ENCODE peak calls at places on chromosomes 16 and 17, in five cellular contexts. One of them, this sample, is unnamed.

GRCh38 chr17:16969931-16970906 is 1.7 kb downstream of the TNFRSF13B start:
- DNase-seq in stimulated activated CD4-positive, alpha-beta T cell treated with anti-CD3 and anti-CD28 coated beads, Interleukin-15, amount 100 ng/mL, for 24 hours: no peak
- DNase-seq in BJ: no peak
- DNase-seq in cardiac fibroblast: no peak
- DNase-seq in posterior vena cava: no peak
- DNase-seq in this sample: no peak

GRCh38 chr16:67953641-67954375 is 9.9 kb upstream of the LCAT start:
- DNase-seq in stimulated activated CD4-positive, alpha-beta T cell treated with anti-CD3 and anti-CD28 coated beads, Interleukin-15, amount 100 ng/mL, for 24 hours: no peak
- DNase-seq in BJ: no peak
- DNase-seq in cardiac fibroblast: no peak
- DNase-seq in posterior vena cava: no peak
- DNase-seq in this sample: no peak

GRCh38 chr16:85370881-85371651 is 242.1 kb upstream of the GSE1 start:
- DNase-seq in stimulated activated CD4-positive, alpha-beta T cell treated with anti-CD3 and anti-CD28 coated beads, Interleukin-15, amount 100 ng/mL, for 24 hours: no peak
- DNase-seq in BJ: no peak
- DNase-seq in cardiac fibroblast: no peak
- DNase-seq in posterior vena cava: peak
- DNase-seq in this sample: no peak

GRCh38 chr16:74449470-74449869 is 28.2 kb upstream of the CLEC18B start:
- DNase-seq in stimulated activated CD4-positive, alpha-beta T cell treated with anti-CD3 and anti-CD28 coated beads, Interleukin-15, amount 100 ng/mL, for 24 hours: no peak
- DNase-seq in BJ: no peak
- DNase-seq in cardiac fibroblast: peak
- DNase-seq in posterior vena cava: peak
- DNase-seq in this sample: no peak

GRCh38 chr16:67196881-67197280 is 2.0 kb upstream of the ELMO3 start:
- DNase-seq in stimulated activated CD4-positive, alpha-beta T cell treated with anti-CD3 and anti-CD28 coated beads, Interleukin-15, amount 100 ng/mL, for 24 hours: no peak
- DNase-seq in BJ: no peak
- DNase-seq in cardiac fibroblast: no peak
- DNase-seq in posterior vena cava: no peak
- DNase-seq in this sample: no peak

GRCh38 chr17:40322417-40323315 is 13.7 kb downstream of the RARA start:
- DNase-seq in stimulated activated CD4-positive, alpha-beta T cell treated with anti-CD3 and anti-CD28 coated beads, Interleukin-15, amount 100 ng/mL, for 24 hours: peak
- DNase-seq in BJ: no peak
- DNase-seq in cardiac fibroblast: peak
- DNase-seq in posterior vena cava: peak
- DNase-seq in this sample: peak

GRCh38 chr17:5832886-5833285 is 237.3 kb upstream of the WSCD1 start:
- DNase-seq in stimulated activated CD4-positive, alpha-beta T cell treated with anti-CD3 and anti-CD28 coated beads, Interleukin-15, amount 100 ng/mL, for 24 hours: no peak
- DNase-seq in BJ: peak
- DNase-seq in cardiac fibroblast: peak
- DNase-seq in posterior vena cava: no peak
- DNase-seq in this sample: no peak

GRCh38 chr17:194844-195602 is 13.6 kb upstream of the DOC2B start:
- DNase-seq in stimulated activated CD4-positive, alpha-beta T cell treated with anti-CD3 and anti-CD28 coated beads, Interleukin-15, amount 100 ng/mL, for 24 hours: no peak
- DNase-seq in BJ: no peak
- DNase-seq in cardiac fibroblast: no peak
- DNase-seq in posterior vena cava: peak
- DNase-seq in this sample: no peak

GRCh38 chr16:56882077-56882476 is 17.1 kb downstream of the SLC12A3 start:
- DNase-seq in stimulated activated CD4-positive, alpha-beta T cell treated with anti-CD3 and anti-CD28 coated beads, Interleukin-15, amount 100 ng/mL, for 24 hours: no peak
- DNase-seq in BJ: no peak
- DNase-seq in cardiac fibroblast: no peak
- DNase-seq in posterior vena cava: no peak
- DNase-seq in this sample: no peak

GRCh38 chr16:54342001-54342776 is 55.6 kb upstream of the IRX3 start:
- DNase-seq in stimulated activated CD4-positive, alpha-beta T cell treated with anti-CD3 and anti-CD28 coated beads, Interleukin-15, amount 100 ng/mL, for 24 hours: no peak
- DNase-seq in BJ: no peak
- DNase-seq in cardiac fibroblast: peak
- DNase-seq in posterior vena cava: no peak
- DNase-seq in this sample: no peak

GRCh38 chr17:14341866-14342265 is 41.0 kb downstream of the HS3ST3B1 start:
- DNase-seq in stimulated activated CD4-positive, alpha-beta T cell treated with anti-CD3 and anti-CD28 coated beads, Interleukin-15, amount 100 ng/mL, for 24 hours: no peak
- DNase-seq in BJ: no peak
- DNase-seq in cardiac fibroblast: no peak
- DNase-seq in posterior vena cava: no peak
- DNase-seq in this sample: no peak

This sample was measured in foreskin melanocyte.